ENCODE peak calls at places on chromosome 9, in ten cellular contexts. W is CD8-positive, alpha-beta T cell; V is GM23248; U is fibroblast of lung; S is heart left ventricle; J is SK-N-SH; F is dorsolateral prefrontal cortex; O is effector memory CD4-positive, alpha-beta T cell; K is AG09309; T is PC-3. I is an unnamed sample.

GRCh38 chr9:124394167-124394566 is 21.1 kb downstream of the PSMB7 start:
- DNase-seq in W (no peak), V (peak; percentile 21), U (peak; percentile 30), S (no peak), J (no peak), F (no peak), O (no peak), K (no peak), T (no peak), I (no peak)

GRCh38 chr9:114745879-114746550 is 59.8 kb downstream of the TNFSF15 start:
- DNase-seq in W (no peak), V (no peak), U (no peak), S (no peak), J (no peak), F (no peak), O (no peak), K (no peak), T (no peak), I (no peak)

GRCh38 chr9:113566011-113566711 is 102.6 kb downstream of the RGS3 start:
- DNase-seq in W (no peak), V (peak; percentile 43), U (no peak), S (no peak), J (no peak), F (no peak), O (no peak), K (no peak), T (no peak), I (no peak)

GRCh38 chr9:113516840-113517577 is 53.5 kb downstream of the RGS3 start:
- DNase-seq in W (peak; percentile 71), V (no peak), U (peak; percentile 41), S (no peak), J (no peak), F (no peak), O (peak; percentile 50), K (no peak), T (no peak), I (no peak)

GRCh38 chr9:78026947-78027346 is 4.7 kb downstream of the GNAQ start:
- DNase-seq in W (no peak), V (peak; percentile 64), U (peak; percentile 55), S (no peak), J (no peak), F (no peak), O (no peak), K (no peak), T (no peak), I (no peak)

GRCh38 chr9:89786650-89787049 is 181.8 kb downstream of the GADD45G start:
- DNase-seq in W (no peak), V (no peak), U (peak; percentile 6), S (no peak), J (no peak), F (no peak), O (no peak), K (no peak), T (no peak), I (no peak)

GRCh38 chr9:127899200-127899943 is at the start of gene ST6GALNAC6:
- DNase-seq in W (peak; percentile 64), V (peak; percentile 91), U (peak; percentile 71), S (peak; percentile 91), J (peak; percentile 98), F (peak; percentile 51), O (peak; percentile 59), K (no peak), T (peak; percentile 68), I (peak; percentile 82)

GRCh38 chr9:112836394-112836793 is 54.3 kb downstream of the SLC46A2 start:
- DNase-seq in W (no peak), V (no peak), U (no peak), S (no peak), J (no peak), F (no peak), O (no peak), K (no peak), T (no peak), I (no peak)

GRCh38 chr9:113993838-113994540 is 84.1 kb downstream of the AMBP start:
- DNase-seq in W (no peak), V (peak; percentile 84), U (peak; percentile 84), S (peak; percentile 86), J (peak; percentile 59), F (peak; percentile 40), O (no peak), K (no peak), T (peak; percentile 5), I (peak; percentile 95)

GRCh38 chr9:106953166-106953565 is 90.2 kb downstream of the ZNF462 start:
- DNase-seq in W (no peak), V (peak; percentile 55), U (peak; percentile 88), S (no peak), J (no peak), F (no peak), O (no peak), K (no peak), T (peak; percentile 67), I (no peak)

GRCh38 chr9:7172445-7173115 is 414.8 kb downstream of the KDM4C start:
- DNase-seq in W (no peak), V (peak; percentile 71), U (peak; percentile 55), S (no peak), J (peak; percentile 35), F (no peak), O (no peak), K (peak; percentile 16), T (no peak), I (no peak)

DNA sequence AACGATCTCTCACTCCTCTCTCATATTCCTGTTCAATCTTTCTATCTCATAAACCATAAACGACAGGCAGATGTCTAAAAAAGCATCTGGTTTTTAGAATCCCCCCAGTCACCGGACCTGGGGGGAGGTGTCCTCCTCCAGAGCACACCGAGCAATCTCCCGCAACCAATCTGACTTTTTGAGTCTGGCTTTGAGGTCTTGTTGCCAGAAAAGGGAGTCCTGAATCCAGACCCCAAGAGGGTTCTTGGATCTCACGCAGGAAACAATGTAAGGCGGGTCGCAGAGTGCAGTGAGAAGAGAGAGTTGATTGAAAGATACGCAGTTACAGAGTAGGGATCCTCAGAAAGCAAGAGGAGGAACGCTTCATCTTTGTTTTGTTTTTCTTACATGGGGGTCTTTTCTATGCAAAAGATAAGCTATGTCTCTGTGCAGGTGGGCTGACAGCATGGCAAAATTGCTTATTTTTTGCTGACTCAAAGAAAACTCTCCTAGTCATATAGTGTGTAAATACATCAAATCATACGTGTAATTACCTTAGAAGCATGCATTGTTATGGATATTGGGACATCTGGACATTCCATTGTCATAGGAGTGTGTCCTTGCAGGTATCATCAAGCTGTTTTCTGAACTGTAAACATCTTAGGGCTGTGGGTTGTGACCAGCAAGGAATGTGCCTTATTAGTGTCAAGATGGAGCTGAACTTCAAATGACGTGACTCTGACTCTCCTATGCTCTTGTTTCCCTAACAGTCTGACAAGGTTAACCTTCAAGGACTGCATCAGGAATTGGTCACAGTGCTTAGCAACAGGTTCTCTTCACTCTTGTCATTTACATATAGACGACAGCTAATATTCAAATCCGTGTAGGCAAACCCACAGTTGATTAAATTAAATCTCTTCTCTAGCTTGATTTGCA is 159.3 kb upstream of the DAPK1 start:
- DNase-seq in W (no peak), V (no peak), U (no peak), S (no peak), J (peak; percentile 35), F (no peak), O (no peak), K (no peak), T (no peak), I (no peak)
- H3K4me3 ChIP-seq in W (no peak overlapping the region), V (no peak overlapping the region), U (no peak overlapping the region), S (no peak overlapping the region), J (peak overlapping the region; percentile 64), F (peak overlapping the region; percentile 38), O (no peak overlapping the region), K (no peak overlapping the region), T (no peak overlapping the region), I (no peak overlapping the region)

GRCh38 chr9:14346301-14346721 is 32.4 kb upstream of the NFIB start:
- DNase-seq in W (no peak), V (no peak), U (no peak), S (no peak), J (peak; percentile 8), F (no peak), O (no peak), K (no peak), T (no peak), I (no peak)
- H3K4me3 ChIP-seq in W (no peak overlapping the region), V (no peak overlapping the region), U (no peak overlapping the region), S (peak overlapping the region; percentile 44), J (no peak overlapping the region), F (peak overlapping the region; percentile 58), O (no peak overlapping the region), K (no peak overlapping the region), T (no peak overlapping the region), I (no peak overlapping the region)

GRCh38 chr9:86586144-86586494 is 231.9 kb upstream of the TUT7 start:
- DNase-seq in W (no peak), V (no peak), U (no peak), S (no peak), J (no peak), F (no peak), O (no peak), K (no peak), T (no peak), I (no peak)
- H3K4me3 ChIP-seq in W (no peak overlapping the region), V (peak overlapping the region; percentile 50), U (no peak overlapping the region), S (no peak overlapping the region), J (no peak overlapping the region), F (no peak overlapping the region), O (no peak overlapping the region), K (no peak overlapping the region), T (no peak overlapping the region), I (no peak overlapping the region)

DNA sequence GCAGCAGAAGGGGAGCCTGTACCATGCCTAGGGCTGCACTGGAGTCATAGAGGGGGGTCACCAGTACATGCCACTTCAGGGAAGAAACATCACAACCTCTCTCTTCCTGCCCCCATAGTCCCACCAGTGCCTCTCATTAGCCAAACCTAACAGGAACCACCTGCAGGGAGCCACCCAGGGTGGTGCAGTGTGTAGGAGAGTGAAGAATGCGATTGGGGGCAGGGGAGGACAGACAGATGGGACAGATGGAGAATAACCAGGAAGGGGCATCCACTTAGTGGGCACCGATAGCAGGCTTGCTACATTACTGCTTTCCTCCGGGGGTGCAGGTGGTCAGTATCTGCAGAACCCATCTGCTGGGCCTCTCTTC is 19.2 kb downstream of the DAPK1 start:
- DNase-seq in W (no peak), V (no peak), U (no peak), S (no peak), J (no peak), F (no peak), O (no peak), K (no peak), T (no peak), I (no peak)
- H3K4me3 ChIP-seq in W (no peak overlapping the region), V (no peak overlapping the region), U (no peak overlapping the region), S (no peak overlapping the region), J (no peak overlapping the region), F (no peak overlapping the region), O (no peak overlapping the region), K (no peak overlapping the region), T (no peak overlapping the region), I (no peak overlapping the region)

DNA sequence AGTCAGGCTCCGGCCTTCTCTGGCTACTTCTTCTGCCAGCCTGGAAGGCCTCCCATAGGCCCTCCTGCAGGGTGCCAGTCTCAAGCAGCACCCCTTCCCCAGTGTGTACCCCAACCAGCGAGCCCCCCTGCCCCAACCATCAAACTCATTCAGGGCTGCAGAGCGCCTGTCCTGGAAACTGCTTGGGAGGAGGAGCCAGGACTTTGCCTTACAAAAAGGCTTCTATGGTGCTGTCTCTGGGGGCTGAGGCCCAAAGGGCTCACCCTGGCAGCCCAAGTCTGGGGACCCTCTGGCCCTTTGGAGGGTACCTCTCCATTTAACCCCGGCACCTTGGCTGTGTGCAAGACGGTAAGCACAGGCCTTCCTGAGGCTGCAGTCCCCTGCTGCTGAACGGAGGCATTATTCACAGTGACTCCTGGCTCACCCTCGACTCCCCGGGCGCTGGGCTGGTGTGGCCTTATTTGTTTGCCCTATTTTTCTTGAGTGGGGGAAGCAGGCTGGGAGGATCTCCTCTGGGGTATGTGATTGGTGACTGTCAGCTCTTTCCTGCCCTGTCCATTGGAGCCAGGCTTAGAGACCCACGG is 5.7 kb downstream of the LMX1B start:
- DNase-seq in W (no peak), V (no peak), U (no peak), S (no peak), J (no peak), F (no peak), O (no peak), K (no peak), T (no peak), I (peak; percentile 21)
- H3K4me3 ChIP-seq in W (no peak overlapping the region), V (no peak overlapping the region), U (no peak overlapping the region), S (no peak overlapping the region), J (no peak overlapping the region), F (no peak overlapping the region), O (no peak overlapping the region), K (no peak overlapping the region), T (no peak overlapping the region), I (no peak overlapping the region)

I was measured in aorta.